ENCODE peak calls at places on chromosomes 6 and 20, in seven cellular contexts. One of them, this sample, is unnamed.

GRCh38 chr20:53736757-53737403 is 143.2 kb upstream of the ZNF217 start:
- DNase-seq in AG20443: peak; percentile 37
- DNase-seq in HTR-8/SVneo: no peak
- DNase-seq in Daoy: peak; percentile 48
- DNase-seq in NCI-H1092: no peak
- DNase-seq in stomach: no peak
- DNase-seq in stimulated activated CD4-positive, alpha-beta T cell treated with anti-CD3 and anti-CD28 coated beads, Interleukin-4, amount 100 ng/mL, for 48 hours: no peak
- DNase-seq in this sample: peak; percentile 62

GRCh38 chr6:109081026-109081425 is 13.6 kb downstream of the SESN1 start:
- DNase-seq in NCI-H1092: no peak
- DNase-seq in HTR-8/SVneo: no peak
- DNase-seq in Daoy: no peak
- DNase-seq in stimulated activated CD4-positive, alpha-beta T cell treated with anti-CD3 and anti-CD28 coated beads, Interleukin-4, amount 100 ng/mL, for 48 hours: no peak
- DNase-seq in AG20443: no peak
- DNase-seq in stomach: no peak
- DNase-seq in this sample: no peak

GRCh38 chr6:133227344-133227743 is 13.8 kb upstream of the EYA4 start:
- DNase-seq in stimulated activated CD4-positive, alpha-beta T cell treated with anti-CD3 and anti-CD28 coated beads, Interleukin-4, amount 100 ng/mL, for 48 hours: no peak
- DNase-seq in AG20443: no peak
- DNase-seq in NCI-H1092: no peak
- DNase-seq in Daoy: no peak
- DNase-seq in HTR-8/SVneo: no peak
- DNase-seq in stomach: no peak
- DNase-seq in this sample: no peak

GRCh38 chr6:170173416-170173990 is 117.4 kb downstream of the DLL1 start:
- DNase-seq in AG20443: no peak
- DNase-seq in stimulated activated CD4-positive, alpha-beta T cell treated with anti-CD3 and anti-CD28 coated beads, Interleukin-4, amount 100 ng/mL, for 48 hours: no peak
- DNase-seq in HTR-8/SVneo: no peak
- DNase-seq in Daoy: peak; percentile 2
- DNase-seq in NCI-H1092: no peak
- DNase-seq in stomach: no peak
- DNase-seq in this sample: no peak

GRCh38 chr20:57657537-57658446 is 37.6 kb upstream of the ZBP1 start:
- DNase-seq in stimulated activated CD4-positive, alpha-beta T cell treated with anti-CD3 and anti-CD28 coated beads, Interleukin-4, amount 100 ng/mL, for 48 hours: peak; percentile 11
- DNase-seq in stomach: peak; percentile 70
- DNase-seq in AG20443: peak; percentile 11
- DNase-seq in HTR-8/SVneo: no peak
- DNase-seq in Daoy: no peak
- DNase-seq in NCI-H1092: peak; percentile 53
- DNase-seq in this sample: no peak

GRCh38 chr20:53399592-53400335 is 193.9 kb downstream of the ZNF217 start:
- DNase-seq in AG20443: no peak
- DNase-seq in NCI-H1092: peak; percentile 51
- DNase-seq in Daoy: no peak
- DNase-seq in HTR-8/SVneo: no peak
- DNase-seq in stimulated activated CD4-positive, alpha-beta T cell treated with anti-CD3 and anti-CD28 coated beads, Interleukin-4, amount 100 ng/mL, for 48 hours: no peak
- DNase-seq in stomach: peak; percentile 36
- DNase-seq in this sample: no peak

GRCh38 chr6:146851837-146852236 is 253.1 kb downstream of the ADGB start:
- DNase-seq in stimulated activated CD4-positive, alpha-beta T cell treated with anti-CD3 and anti-CD28 coated beads, Interleukin-4, amount 100 ng/mL, for 48 hours: no peak
- DNase-seq in AG20443: peak; percentile 73
- DNase-seq in NCI-H1092: no peak
- DNase-seq in stomach: no peak
- DNase-seq in HTR-8/SVneo: peak; percentile 20
- DNase-seq in Daoy: peak; percentile 85
- DNase-seq in this sample: no peak

GRCh38 chr6:147618457-147618856 is 110.0 kb downstream of the SAMD5 start:
- DNase-seq in Daoy: no peak
- DNase-seq in AG20443: no peak
- DNase-seq in HTR-8/SVneo: no peak
- DNase-seq in NCI-H1092: no peak
- DNase-seq in stimulated activated CD4-positive, alpha-beta T cell treated with anti-CD3 and anti-CD28 coated beads, Interleukin-4, amount 100 ng/mL, for 48 hours: no peak
- DNase-seq in stomach: no peak
- DNase-seq in this sample: no peak

GRCh38 chr6:26305097-26305841 is 59.7 kb upstream of the BTN3A2 start:
- DNase-seq in HTR-8/SVneo: no peak
- DNase-seq in Daoy: peak; percentile 94
- DNase-seq in AG20443: peak; percentile 48
- DNase-seq in stimulated activated CD4-positive, alpha-beta T cell treated with anti-CD3 and anti-CD28 coated beads, Interleukin-4, amount 100 ng/mL, for 48 hours: peak; percentile 73
- DNase-seq in NCI-H1092: no peak
- DNase-seq in stomach: peak; percentile 44
- DNase-seq in this sample: peak; percentile 72

GRCh38 chr6:27592481-27593199 is 119.7 kb upstream of the ZNF184 start:
- DNase-seq in stimulated activated CD4-positive, alpha-beta T cell treated with anti-CD3 and anti-CD28 coated beads, Interleukin-4, amount 100 ng/mL, for 48 hours: no peak
- DNase-seq in NCI-H1092: no peak
- DNase-seq in AG20443: peak; percentile 57
- DNase-seq in stomach: no peak
- DNase-seq in HTR-8/SVneo: peak; percentile 49
- DNase-seq in Daoy: peak; percentile 89
- DNase-seq in this sample: peak; percentile 73

GRCh38 chr6:128914051-128914450 is 31.1 kb downstream of the LAMA2 start:
- DNase-seq in NCI-H1092: no peak
- DNase-seq in stomach: no peak
- DNase-seq in stimulated activated CD4-positive, alpha-beta T cell treated with anti-CD3 and anti-CD28 coated beads, Interleukin-4, amount 100 ng/mL, for 48 hours: no peak
- DNase-seq in HTR-8/SVneo: no peak
- DNase-seq in Daoy: no peak
- DNase-seq in AG20443: no peak
- DNase-seq in this sample: no peak

GRCh38 chr6:68634503-68635411 is at the start of gene ADGRB3:
- DNase-seq in AG20443: peak; percentile 82
- DNase-seq in stomach: peak; percentile 46
- DNase-seq in HTR-8/SVneo: peak; percentile 48
- DNase-seq in Daoy: peak; percentile 65
- DNase-seq in NCI-H1092: peak; percentile 90
- DNase-seq in stimulated activated CD4-positive, alpha-beta T cell treated with anti-CD3 and anti-CD28 coated beads, Interleukin-4, amount 100 ng/mL, for 48 hours: peak; percentile 11
- DNase-seq in this sample: no peak

GRCh38 chr6:93418448-93419303 is 683 bp downstream of the EPHA7 start:
- DNase-seq in Daoy: peak; percentile 6
- DNase-seq in stomach: no peak
- DNase-seq in AG20443: peak; percentile 25
- DNase-seq in stimulated activated CD4-positive, alpha-beta T cell treated with anti-CD3 and anti-CD28 coated beads, Interleukin-4, amount 100 ng/mL, for 48 hours: no peak
- DNase-seq in HTR-8/SVneo: no peak
- DNase-seq in NCI-H1092: peak; percentile 44
- DNase-seq in this sample: peak; percentile 45

GRCh38 chr20:56504373-56505005 is 20.1 kb upstream of the FAM209A start:
- DNase-seq in Daoy: no peak
- DNase-seq in stomach: no peak
- DNase-seq in HTR-8/SVneo: peak; percentile 55
- DNase-seq in stimulated activated CD4-positive, alpha-beta T cell treated with anti-CD3 and anti-CD28 coated beads, Interleukin-4, amount 100 ng/mL, for 48 hours: peak; percentile 11
- DNase-seq in NCI-H1092: no peak
- DNase-seq in AG20443: peak; percentile 37
- DNase-seq in this sample: no peak

GRCh38 chr6:108760158-108761050 is 87.8 kb upstream of the ARMC2 start:
- DNase-seq in Daoy: no peak
- DNase-seq in stimulated activated CD4-positive, alpha-beta T cell treated with anti-CD3 and anti-CD28 coated beads, Interleukin-4, amount 100 ng/mL, for 48 hours: no peak
- DNase-seq in AG20443: no peak
- DNase-seq in NCI-H1092: peak; percentile 34
- DNase-seq in HTR-8/SVneo: peak; percentile 9
- DNase-seq in stomach: no peak
- DNase-seq in this sample: no peak

GRCh38 chr20:21395666-21396044 is 1.7 kb downstream of the NKX2-4 start:
- DNase-seq in stimulated activated CD4-positive, alpha-beta T cell treated with anti-CD3 and anti-CD28 coated beads, Interleukin-4, amount 100 ng/mL, for 48 hours: no peak
- DNase-seq in Daoy: peak; percentile 7
- DNase-seq in stomach: no peak
- DNase-seq in AG20443: no peak
- DNase-seq in HTR-8/SVneo: no peak
- DNase-seq in NCI-H1092: peak; percentile 44
- DNase-seq in this sample: no peak

GRCh38 chr6:35024601-35025054 is 116.5 kb downstream of the TCP11 start:
- DNase-seq in stimulated activated CD4-positive, alpha-beta T cell treated with anti-CD3 and anti-CD28 coated beads, Interleukin-4, amount 100 ng/mL, for 48 hours: no peak
- DNase-seq in AG20443: peak; percentile 81
- DNase-seq in Daoy: peak; percentile 66
- DNase-seq in stomach: peak; percentile 47
- DNase-seq in HTR-8/SVneo: peak; percentile 19
- DNase-seq in NCI-H1092: peak; percentile 32
- DNase-seq in this sample: peak; percentile 61

GRCh38 chr6:3286641-3287171 is 28.0 kb downstream of the PSMG4 start:
- DNase-seq in Daoy: no peak
- DNase-seq in NCI-H1092: no peak
- DNase-seq in AG20443: no peak
- DNase-seq in stomach: no peak
- DNase-seq in stimulated activated CD4-positive, alpha-beta T cell treated with anti-CD3 and anti-CD28 coated beads, Interleukin-4, amount 100 ng/mL, for 48 hours: no peak
- DNase-seq in HTR-8/SVneo: no peak
- DNase-seq in this sample: no peak

GRCh38 chr20:58019027-58019849 is 209.2 kb downstream of the ANKRD60 start:
- DNase-seq in Daoy: peak; percentile 61
- DNase-seq in NCI-H1092: no peak
- DNase-seq in HTR-8/SVneo: no peak
- DNase-seq in stimulated activated CD4-positive, alpha-beta T cell treated with anti-CD3 and anti-CD28 coated beads, Interleukin-4, amount 100 ng/mL, for 48 hours: no peak
- DNase-seq in stomach: no peak
- DNase-seq in AG20443: peak; percentile 89
- DNase-seq in this sample: peak; percentile 86

GRCh38 chr6:139369568-139370046 is 4.8 kb downstream of the CITED2 start:
- DNase-seq in AG20443: peak; percentile 52
- DNase-seq in stomach: no peak
- DNase-seq in NCI-H1092: peak; percentile 14
- DNase-seq in stimulated activated CD4-positive, alpha-beta T cell treated with anti-CD3 and anti-CD28 coated beads, Interleukin-4, amount 100 ng/mL, for 48 hours: no peak
- DNase-seq in HTR-8/SVneo: no peak
- DNase-seq in Daoy: no peak
- DNase-seq in this sample: peak; percentile 61

GRCh38 chr20:58421497-58421850 is 32.4 kb downstream of the VAPB start:
- DNase-seq in HTR-8/SVneo: no peak
- DNase-seq in AG20443: no peak
- DNase-seq in NCI-H1092: no peak
- DNase-seq in Daoy: no peak
- DNase-seq in stimulated activated CD4-positive, alpha-beta T cell treated with anti-CD3 and anti-CD28 coated beads, Interleukin-4, amount 100 ng/mL, for 48 hours: no peak
- DNase-seq in stomach: no peak
- DNase-seq in this sample: no peak

This sample was measured in PC-9.